ENCODE peak calls at places on chromosomes 7 and 10, in five cellular contexts. Q, O, C, R and V are unnamed samples.

GRCh38 chr7:74217455-74218342 is 7.9 kb downstream of the LAT2 start:
- DNase-seq in Q (no peak), C (peak; percentile 63), O (no peak), R (peak; percentile 34), V (no peak)

GRCh38 chr10:24215193-24215592 is 6.3 kb downstream of the KIAA1217 start:
- DNase-seq in Q (no peak), C (no peak), R (no peak), O (no peak), V (no peak)

GRCh38 chr10:70117646-70118045 is 15.0 kb downstream of the AIFM2 start:
- DNase-seq in R (no peak), Q (no peak), C (no peak), O (no peak), V (no peak)

GRCh38 chr10:93271347-93271746 is 197.7 kb downstream of the CYP26A1 start:
- DNase-seq in Q (no peak), C (no peak), R (no peak), O (no peak), V (no peak)

GRCh38 chr10:17507538-17507937 is 53.1 kb upstream of the ST8SIA6 start:
- DNase-seq in C (no peak), Q (no peak), O (no peak), R (no peak), V (no peak)

GRCh38 chr7:141290365-141290764 is 216.5 kb downstream of the TMEM178B start:
- DNase-seq in R (no peak), O (no peak), C (no peak), Q (no peak), V (no peak)

GRCh38 chr7:149621776-149622175 is 124.2 kb upstream of the ZNF746 start:
- DNase-seq in R (no peak), Q (no peak), O (no peak), C (peak; percentile 71), V (no peak)

GRCh38 chr10:52864459-52865106 is 92.0 kb upstream of the MBL2 start:
- DNase-seq in C (no peak), R (peak; percentile 81), O (peak; percentile 90), Q (no peak), V (peak; percentile 92)

GRCh38 chr10:110600487-110601101 is 33.1 kb downstream of the SMC3 start:
- DNase-seq in Q (peak; percentile 53), C (peak; percentile 83), R (peak; percentile 56), O (peak; percentile 80), V (peak; percentile 69)

GRCh38 chr10:42630537-42631134 is 7.7 kb downstream of the ZNF33B start:
- DNase-seq in R (no peak), O (no peak), Q (no peak), C (no peak), V (no peak)

GRCh38 chr10:124820121-124820520 is 18.5 kb downstream of the ABRAXAS2 start:
- DNase-seq in O (no peak), R (no peak), Q (no peak), C (no peak), V (no peak)

GRCh38 chr7:77288676-77289320 is 89.2 kb upstream of the FGL2 start:
- DNase-seq in Q (no peak), C (no peak), R (no peak), O (no peak), V (no peak)

GRCh38 chr10:61901829-61902447 is 439 bp downstream of the ARID5B start:
- DNase-seq in Q (peak; percentile 20), R (peak; percentile 33), O (peak; percentile 46), C (no peak), V (no peak)

GRCh38 chr10:33524966-33525365 is 190.5 kb upstream of the NRP1 start:
- DNase-seq in Q (no peak), R (peak; percentile 58), O (peak; percentile 15), C (no peak), V (no peak)

GRCh38 chr10:33377658-33378025 is 43.2 kb upstream of the NRP1 start:
- DNase-seq in Q (no peak), C (no peak), R (peak; percentile 87), O (peak; percentile 37), V (peak; percentile 23)

GRCh38 chr7:139866047-139866837 is 37.2 kb downstream of the TBXAS1 start:
- DNase-seq in O (no peak), C (no peak), R (no peak), Q (no peak), V (no peak)

GRCh38 chr7:108460964-108461363 is 4.7 kb upstream of the NRCAM start:
- DNase-seq in Q (no peak), R (no peak), C (no peak), O (no peak), V (no peak)

GRCh38 chr7:51021906-51022570 is 239.3 kb upstream of the GRB10 start:
- DNase-seq in Q (no peak), O (peak; percentile 38), C (no peak), R (peak; percentile 36), V (no peak)

GRCh38 chr7:33886100-33886623 is 19.2 kb upstream of the BMPER start:
- DNase-seq in R (no peak), O (no peak), Q (peak; percentile 75), C (no peak), V (no peak)

GRCh38 chr10:1685671-1686450 is 51.5 kb downstream of the ADARB2 start:
- DNase-seq in O (no peak), Q (no peak), C (no peak), R (no peak), V (no peak)

GRCh38 chr7:129741743-129742213 is 130.3 kb downstream of the NRF1 start:
- DNase-seq in R (no peak), C (no peak), Q (no peak), O (no peak), V (no peak)

GRCh38 chr10:90885176-90885575 is 13.4 kb downstream of the RPP30 start:
- DNase-seq in Q (no peak), O (peak; percentile 73), R (peak; percentile 9), C (no peak), V (peak; percentile 22)